ENCODE peak calls at places on chromosome 15, in ten cellular contexts. X is non-pigmented ciliary epithelial cell, J is AG08395, V is stomach, D is vagina, I is hypothalamus, U is ACHN, T is ELR, K is NT2/D1, M is HS-27A. W is an unnamed sample.

GRCh38 chr15:37100109-37100873 is at the start of gene MEIS2:
- DNase-seq in J (peak), V (peak), M (peak), I (peak), D (no peak), X (peak), T (peak), U (peak), K (no peak), W (peak)

GRCh38 chr15:85976986-85977385 is 102.7 kb upstream of the AGBL1 start:
- DNase-seq in U (no peak), T (peak), D (no peak), I (no peak), K (no peak), V (no peak), X (peak), M (peak), J (no peak), W (no peak)

GRCh38 chr15:36275656-36276055 is 303.8 kb upstream of the CDIN1 start:
- DNase-seq in U (no peak), V (no peak), K (no peak), M (no peak), X (no peak), J (no peak), T (no peak), I (no peak), D (no peak), W (no peak)

GRCh38 chr15:22251422-22251821 is 171.1 kb downstream of the OR4M2 start:
- DNase-seq in I (no peak), V (no peak), M (no peak), K (no peak), X (no peak), U (no peak), T (no peak), D (no peak), J (no peak), W (no peak)

GRCh38 chr15:45254405-45255293 is 2.6 kb downstream of the SLC28A2 start:
- DNase-seq in T (peak), D (no peak), X (no peak), K (no peak), I (no peak), J (no peak), V (no peak), M (no peak), U (peak), W (no peak)

GRCh38 chr15:49468440-49468839 is 45.4 kb downstream of the FGF7 start:
- DNase-seq in V (no peak), X (no peak), M (no peak), I (no peak), D (no peak), U (no peak), T (peak), K (no peak), J (peak), W (no peak)

GRCh38 chr15:39585871-39586301 is 5.0 kb downstream of the THBS1 start:
- DNase-seq in T (peak), I (no peak), K (no peak), U (no peak), V (no peak), J (no peak), D (no peak), X (no peak), M (no peak), W (peak)

GRCh38 chr15:41494922-41495735 is 1.5 kb downstream of the ITPKA start:
- DNase-seq in U (no peak), K (no peak), J (no peak), M (no peak), V (peak), X (no peak), I (no peak), T (no peak), D (no peak), W (peak)

GRCh38 chr15:66285462-66286280 is 7.7 kb upstream of the DIS3L start:
- DNase-seq in M (no peak), I (no peak), J (no peak), X (no peak), K (no peak), T (no peak), D (no peak), V (no peak), U (no peak), W (no peak)

GRCh38 chr15:36506733-36507356 is 72.6 kb upstream of the CDIN1 start:
- DNase-seq in M (no peak), T (no peak), I (no peak), D (no peak), X (no peak), U (no peak), V (no peak), J (no peak), K (no peak), W (no peak)

GRCh38 chr15:38564557-38565286 is at the start of gene RASGRP1:
- DNase-seq in M (no peak), U (peak), T (peak), X (no peak), V (peak), I (no peak), D (no peak), J (peak), K (no peak), W (peak)

GRCh38 chr15:31435256-31435781 is 108.7 kb downstream of the KLF13 start:
- DNase-seq in D (peak), T (peak), V (peak), X (no peak), J (peak), M (no peak), I (peak), U (peak), K (peak), W (peak)

GRCh38 chr15:74263473-74263872 is 27.3 kb downstream of the CCDC33 start:
- DNase-seq in D (no peak), V (no peak), U (no peak), K (no peak), X (no peak), J (no peak), M (no peak), I (no peak), T (no peak), W (no peak)

GRCh38 chr15:97096303-97096835 is 765.9 kb downstream of the NR2F2 start:
- DNase-seq in J (no peak), M (no peak), X (no peak), V (no peak), K (no peak), D (no peak), U (no peak), I (no peak), T (no peak), W (no peak)

GRCh38 chr15:95016511-95017219 is 785.3 kb downstream of the MCTP2 start:
- DNase-seq in V (no peak), M (no peak), D (no peak), T (no peak), U (no peak), J (peak), X (no peak), K (no peak), I (no peak), W (no peak)

GRCh38 chr15:94229591-94230365 is 1.6 kb upstream of the MCTP2 start:
- DNase-seq in I (no peak), X (no peak), J (no peak), U (peak), D (no peak), M (no peak), T (no peak), V (no peak), K (no peak), W (no peak)

GRCh38 chr15:67097893-67098740 is 32.7 kb downstream of the SMAD3 start:
- DNase-seq in K (no peak), X (no peak), J (peak), U (no peak), I (no peak), M (no peak), D (no peak), T (no peak), V (peak), W (peak)

GRCh38 chr15:63827113-63827512 is 6.6 kb downstream of the HERC1 start:
- DNase-seq in V (no peak), X (no peak), J (no peak), I (no peak), D (no peak), K (no peak), M (no peak), U (no peak), T (no peak), W (no peak)

GRCh38 chr15:33968224-33968623 is at the start of gene CHRM5:
- DNase-seq in X (no peak), D (no peak), K (no peak), I (no peak), J (no peak), M (no peak), V (no peak), U (no peak), T (no peak), W (no peak)

GRCh38 chr15:86611392-86612040 is 531.8 kb downstream of the AGBL1 start:
- DNase-seq in X (peak), D (no peak), I (no peak), J (peak), T (peak), V (no peak), M (no peak), K (no peak), U (no peak), W (no peak)

W was measured in osteoblast.